ENCODE peak calls at places on chromosomes 5 and 9, in four cellular contexts. One of them, this sample, is unnamed.

GRCh38 chr5:149917073-149917676 is 27.4 kb downstream of the PDE6A start:
- DNase-seq in amniotic epithelial cell: no peak
- DNase-seq in M059J: peak; percentile 32
- DNase-seq in fibroblast of the aortic adventitia: peak; percentile 57
- DNase-seq in this sample: no peak

GRCh38 chr5:155416765-155417164 is 403.2 kb downstream of the KIF4B start:
- DNase-seq in amniotic epithelial cell: no peak
- DNase-seq in fibroblast of the aortic adventitia: no peak
- DNase-seq in M059J: no peak
- DNase-seq in this sample: no peak

GRCh38 chr5:7146886-7147285 is 249.1 kb upstream of the ADCY2 start:
- DNase-seq in amniotic epithelial cell: no peak
- DNase-seq in M059J: no peak
- DNase-seq in fibroblast of the aortic adventitia: no peak
- DNase-seq in this sample: no peak

GRCh38 chr5:6676702-6677101 is 36.5 kb upstream of the TENT4A start:
- DNase-seq in amniotic epithelial cell: no peak
- DNase-seq in M059J: peak; percentile 60
- DNase-seq in fibroblast of the aortic adventitia: no peak
- DNase-seq in this sample: no peak

GRCh38 chr5:21644032-21644431 is 1209.1 kb downstream of the CDH12 start:
- DNase-seq in amniotic epithelial cell: no peak
- DNase-seq in M059J: no peak
- DNase-seq in fibroblast of the aortic adventitia: no peak
- DNase-seq in this sample: no peak

GRCh38 chr5:177304392-177305119 is 957 bp downstream of the PRELID1 start:
- DNase-seq in fibroblast of the aortic adventitia: peak; percentile 21
- DNase-seq in M059J: peak; percentile 38
- DNase-seq in amniotic epithelial cell: peak; percentile 58
- DNase-seq in this sample: peak; percentile 16

GRCh38 chr5:84382363-84383295 is 2.1 kb downstream of the EDIL3 start:
- DNase-seq in amniotic epithelial cell: peak; percentile 71
- DNase-seq in fibroblast of the aortic adventitia: peak; percentile 64
- DNase-seq in M059J: peak; percentile 82
- DNase-seq in this sample: peak; percentile 81

GRCh38 chr5:142807378-142807911 is 37.3 kb downstream of the ARHGAP26 start:
- DNase-seq in M059J: no peak
- DNase-seq in amniotic epithelial cell: no peak
- DNase-seq in fibroblast of the aortic adventitia: no peak
- DNase-seq in this sample: no peak

GRCh38 chr5:10317825-10318682 is 10.4 kb upstream of the CMBL start:
- DNase-seq in amniotic epithelial cell: peak; percentile 25
- DNase-seq in fibroblast of the aortic adventitia: no peak
- DNase-seq in M059J: peak; percentile 83
- DNase-seq in this sample: peak; percentile 29

GRCh38 chr9:135247174-135247930 is 159.9 kb downstream of the OLFM1 start:
- DNase-seq in M059J: no peak
- DNase-seq in amniotic epithelial cell: no peak
- DNase-seq in fibroblast of the aortic adventitia: no peak
- DNase-seq in this sample: no peak

GRCh38 chr5:95385334-95385733 is 5.8 kb upstream of the FAM81B start:
- DNase-seq in fibroblast of the aortic adventitia: no peak
- DNase-seq in M059J: no peak
- DNase-seq in amniotic epithelial cell: no peak
- DNase-seq in this sample: no peak